ENCODE peak calls at places on chromosomes 13 and 19, in eight cellular contexts. Y is breast epithelium, M is putamen, J is T-helper 2 cell, S is left ventricle myocardium inferior, N is GM13977, G is cardiac muscle cell, L is myocyte. P is an unnamed sample.

GRCh38 chr19:30430206-30430734 is 58.1 kb downstream of the ZNF536 start:
- DNase-seq in Y (no peak), M (no peak), J (no peak), S (no peak), N (no peak), G (no peak), L (no peak), P (no peak)

GRCh38 chr19:620166-620862 is 13.0 kb downstream of the POLRMT start:
- DNase-seq in Y (no peak), M (no peak), J (no peak), S (no peak), N (no peak), G (no peak), L (no peak), P (no peak)

GRCh38 chr13:93963266-93964131 is 516.0 kb downstream of the DCT start:
- DNase-seq in Y (no peak), M (no peak), J (no peak), S (no peak), N (no peak), G (no peak), L (peak), P (no peak)

GRCh38 chr19:7356899-7357627 is 8.3 kb downstream of the ARHGEF18 start:
- DNase-seq in Y (no peak), M (no peak), J (no peak), S (no peak), N (no peak), G (no peak), L (peak), P (no peak)

GRCh38 chr19:23305555-23305954 is 55.4 kb upstream of the ZNF724 start:
- DNase-seq in Y (no peak), M (no peak), J (no peak), S (no peak), N (no peak), G (no peak), L (no peak), P (no peak)

GRCh38 chr13:66665991-66666390 is 564.1 kb downstream of the PCDH9 start:
- DNase-seq in Y (no peak), M (peak), J (no peak), S (peak), N (no peak), G (peak), L (peak), P (no peak)

GRCh38 chr13:21310220-21310619 is 133.8 kb downstream of the MRPL57 start:
- DNase-seq in Y (no peak), M (no peak), J (no peak), S (no peak), N (no peak), G (no peak), L (no peak), P (no peak)

GRCh38 chr19:28199323-28199722 is 1013.6 kb downstream of the UQCRFS1 start:
- DNase-seq in Y (no peak), M (no peak), J (no peak), S (no peak), N (no peak), G (no peak), L (no peak), P (no peak)

GRCh38 chr19:8973501-8974091 is 36.6 kb downstream of the MUC16 start:
- DNase-seq in Y (no peak), M (no peak), J (no peak), S (no peak), N (no peak), G (peak), L (peak), P (no peak)

GRCh38 chr13:101624210-101624922 is 171.9 kb downstream of the ITGBL1 start:
- DNase-seq in Y (no peak), M (peak), J (no peak), S (no peak), N (no peak), G (no peak), L (no peak), P (no peak)

GRCh38 chr13:39417131-39417530 is 185.9 kb downstream of the LHFPL6 start:
- DNase-seq in Y (no peak), M (no peak), J (no peak), S (no peak), N (no peak), G (peak), L (peak), P (no peak)

GRCh38 chr13:26743971-26744370 is 16.6 kb downstream of the GPR12 start:
- DNase-seq in Y (no peak), M (no peak), J (no peak), S (no peak), N (no peak), G (no peak), L (no peak), P (no peak)

GRCh38 chr13:38888309-38888708 is 102.3 kb downstream of the STOML3 start:
- DNase-seq in Y (no peak), M (no peak), J (no peak), S (no peak), N (no peak), G (no peak), L (no peak), P (no peak)

GRCh38 chr19:32519023-32519422 is 62.0 kb upstream of the PDCD5 start:
- DNase-seq in Y (no peak), M (no peak), J (no peak), S (no peak), N (no peak), G (no peak), L (peak), P (peak)

P was measured in naive thymus-derived CD8-positive, alpha-beta T cell.